ENCODE peak calls at places on chromosomes 13 and 19, in ten cellular contexts. J, P, S, H, V, G, B, E, F and U are unnamed samples.

GRCh38 chr19:13428352-13428751 is 77.9 kb downstream of the CACNA1A start:
- DNase-seq in J (peak; percentile 3), S (no peak), E (no peak), G (peak; percentile 17), P (peak; percentile 17), V (no peak), B (peak; percentile 40), H (no peak), F (no peak), U (peak; percentile 12)

GRCh38 chr19:43337737-43338136 is 15.7 kb upstream of the CD177 start:
- DNase-seq in H (no peak), S (no peak), B (no peak), G (no peak), J (no peak), E (no peak), P (no peak), V (no peak), F (no peak), U (no peak)

GRCh38 chr13:35139591-35139990 is 197.5 kb downstream of the NBEA start:
- DNase-seq in B (peak; percentile 50), V (peak; percentile 74), H (no peak), J (peak; percentile 51), E (no peak), G (peak; percentile 31), F (no peak), P (no peak), S (no peak), U (peak; percentile 29)

GRCh38 chr19:1455336-1456120 is 5.6 kb downstream of the APC2 start:
- DNase-seq in G (peak; percentile 30), F (no peak), V (no peak), H (no peak), S (peak; percentile 50), J (no peak), B (peak; percentile 69), P (peak; percentile 53), E (no peak), U (peak; percentile 67)

GRCh38 chr19:28292822-28293500 is 920.0 kb downstream of the UQCRFS1 start:
- DNase-seq in F (no peak), P (peak; percentile 35), E (no peak), G (no peak), S (no peak), V (no peak), B (no peak), H (no peak), J (no peak), U (no peak)

GRCh38 chr19:11225815-11226214 is 13.6 kb upstream of the ANGPTL8 start:
- DNase-seq in J (no peak), G (no peak), B (no peak), P (no peak), F (no peak), S (no peak), H (no peak), E (no peak), V (no peak), U (no peak)

GRCh38 chr13:91184244-91184926 is 163.1 kb upstream of the MIR17HG start:
- DNase-seq in S (no peak), V (no peak), G (no peak), H (no peak), E (no peak), P (no peak), B (no peak), F (no peak), J (no peak), U (no peak)

GRCh38 chr19:18453269-18454024 is 15.5 kb upstream of the ISYNA1 start:
- DNase-seq in S (no peak), H (no peak), V (no peak), E (no peak), G (peak; percentile 52), B (peak; percentile 56), F (no peak), J (no peak), P (no peak), U (peak; percentile 76)

GRCh38 chr19:19059837-19060611 is 3.8 kb upstream of the SLC25A42 start:
- DNase-seq in S (no peak), G (no peak), P (no peak), H (no peak), J (no peak), V (no peak), F (no peak), E (no peak), B (no peak), U (no peak)

GRCh38 chr13:52849727-52850395 is 1.4 kb upstream of the PCDH8 start:
- DNase-seq in S (no peak), H (no peak), G (no peak), P (no peak), E (no peak), J (no peak), V (no peak), F (no peak), B (no peak), U (no peak)

GRCh38 chr19:54482889-54483288 is 9.8 kb upstream of the CDC42EP5 start:
- DNase-seq in H (no peak), B (no peak), S (no peak), E (no peak), G (no peak), V (no peak), P (no peak), F (no peak), J (no peak), U (no peak)

GRCh38 chr19:48565090-48565489 is 13.1 kb downstream of the SULT2B1 start:
- DNase-seq in H (no peak), B (peak; percentile 70), S (no peak), G (peak; percentile 83), V (no peak), F (no peak), E (no peak), P (no peak), J (no peak), U (peak; percentile 55)

GRCh38 chr13:38866649-38867048 is 124.0 kb downstream of the STOML3 start:
- DNase-seq in H (no peak), V (no peak), G (no peak), S (no peak), J (no peak), P (no peak), B (peak; percentile 11), F (no peak), E (no peak), U (no peak)

GRCh38 chr13:109400192-109400591 is 386.2 kb downstream of the IRS2 start:
- DNase-seq in E (no peak), H (no peak), B (no peak), F (no peak), G (no peak), J (no peak), V (no peak), S (no peak), P (no peak), U (no peak)

DNA sequence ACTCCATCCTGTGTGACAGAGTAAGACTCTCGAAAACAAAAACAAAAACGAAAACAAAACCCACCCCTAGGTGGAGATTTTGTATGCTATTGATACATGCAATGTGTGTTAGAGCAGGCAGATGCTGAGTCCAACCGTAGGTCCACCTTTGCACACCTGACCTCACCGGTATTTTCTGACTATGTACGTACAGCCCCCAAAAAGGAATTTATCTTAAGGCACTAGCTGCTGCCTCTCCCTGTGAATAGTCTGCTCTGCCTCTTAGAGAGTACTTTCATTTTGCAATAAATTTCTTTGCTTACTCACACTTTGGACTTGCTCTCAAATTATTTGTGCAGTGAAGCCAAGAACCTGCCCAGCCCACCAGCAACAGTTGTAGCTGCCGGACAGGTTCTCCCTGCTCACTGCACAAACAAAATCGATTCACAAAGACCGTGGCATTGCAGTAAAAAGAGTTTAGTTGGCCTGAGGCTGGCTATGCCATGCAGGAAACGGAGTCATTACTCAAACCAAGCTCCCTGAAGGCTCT is 8.2 kb upstream of the ZNF77 start:
- DNase-seq in P (no peak), E (no peak), G (no peak), J (no peak), H (no peak), V (no peak), S (peak; percentile 83), F (no peak), B (peak; percentile 38), U (no peak)
- TF ChIP-seq CTCF in P (no peak), E (no peak), G (no peak), J (no peak), H (no peak), V (no peak), S (peak; percentile 23), F (no peak), B (peak; percentile 9), U (no peak)

DNA sequence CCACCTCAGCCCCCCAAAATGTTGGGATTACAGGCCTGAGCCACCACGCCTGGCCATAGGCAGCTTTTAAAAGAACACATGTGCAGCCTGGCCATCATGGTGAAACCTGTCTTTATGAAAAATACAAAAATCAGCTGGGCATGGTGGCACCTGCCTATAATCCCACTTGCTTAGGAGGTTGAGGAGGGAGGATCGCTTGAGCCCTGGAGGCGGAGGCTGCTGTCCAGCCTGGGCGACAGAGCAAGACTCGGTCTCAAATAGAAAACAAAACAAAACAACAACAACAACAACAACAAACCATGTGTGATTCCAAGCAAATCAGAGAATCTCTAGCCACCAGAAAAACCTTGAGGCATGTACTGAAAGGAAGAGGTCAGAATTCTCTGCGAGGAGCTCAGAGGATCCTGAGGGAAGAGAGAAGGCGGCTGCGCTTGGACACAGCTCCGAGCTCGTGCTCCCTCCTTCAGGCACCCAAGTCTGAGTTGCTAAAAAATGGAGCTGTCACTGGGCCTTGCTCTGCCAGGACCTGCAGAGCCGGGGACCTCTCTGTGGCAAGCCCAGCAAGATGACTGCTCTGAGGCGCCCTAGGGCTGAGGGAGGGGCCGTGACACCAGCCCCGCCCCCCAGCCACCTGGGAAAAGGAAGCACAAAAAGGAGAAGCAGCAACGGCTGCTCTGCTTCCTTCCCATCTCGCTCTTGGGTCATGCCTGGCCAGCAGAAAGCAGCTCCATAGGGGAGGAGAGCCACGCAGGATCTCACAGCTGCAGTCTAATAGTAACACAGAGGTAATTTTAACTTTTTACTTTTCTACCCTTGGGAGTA is at the start of gene ARL11:
- DNase-seq in G (no peak), P (no peak), B (no peak), E (peak; percentile 60), H (peak; percentile 76), V (no peak), F (peak; percentile 72), S (peak; percentile 33), J (no peak), U (no peak)
- H3K4me3 ChIP-seq in G (no peak within 1 kb of the TSS), P (no peak within 1 kb of the TSS), B (no peak within 1 kb of the TSS), E (peak within 1 kb of the TSS; percentile 14), H (peak within 1 kb of the TSS; percentile 3), V (no peak within 1 kb of the TSS), F (no peak within 1 kb of the TSS), S (peak within 1 kb of the TSS; percentile 20), J (no peak within 1 kb of the TSS), U (no peak within 1 kb of the TSS)

DNA sequence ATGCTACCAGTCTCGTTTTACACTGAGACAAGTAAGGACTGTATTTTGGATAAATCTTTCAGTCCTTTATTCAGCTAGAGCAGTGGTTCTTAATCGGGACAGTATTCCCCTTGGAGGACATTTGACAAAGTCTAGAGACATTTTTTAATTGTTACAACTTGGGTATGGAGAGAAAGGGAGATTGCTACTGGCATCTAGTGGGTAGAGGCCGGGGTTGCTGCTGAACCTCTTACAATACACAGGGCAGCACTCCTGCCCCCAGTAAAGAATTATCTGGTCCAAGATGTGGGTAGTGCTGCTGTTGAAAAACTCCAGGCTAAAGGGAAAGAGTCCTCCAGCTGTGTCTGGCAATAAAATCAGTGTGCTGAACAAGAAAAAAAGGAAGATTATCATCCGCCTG is 334.8 kb downstream of the SLC7A1 start:
- DNase-seq in J (no peak), S (no peak), V (no peak), G (no peak), E (no peak), B (no peak), F (peak; percentile 66), H (no peak), P (peak; percentile 21), U (no peak)
- TF ChIP-seq CTCF in J (no peak), S (no peak), V (no peak), G (no peak), E (peak; percentile 56), B (no peak), F (peak; percentile 53), H (no peak), P (no peak), U (no peak)

GRCh38 chr19:5989388-5990074 is 11.6 kb upstream of the RANBP3 start:
- DNase-seq in S (no peak), P (no peak), G (no peak), E (no peak), H (no peak), J (no peak), V (no peak), F (no peak), B (no peak), U (no peak)
- H3K4me3 ChIP-seq in S (no peak overlapping the region), P (no peak overlapping the region), G (no peak overlapping the region), E (no peak overlapping the region), H (no peak overlapping the region), J (no peak overlapping the region), V (no peak overlapping the region), F (no peak overlapping the region), B (no peak overlapping the region), U (no peak overlapping the region)